ENCODE peak calls at places on chromosomes 3 and 15, in ten cellular contexts. One of them, this sample, is unnamed.

GRCh38 chr3:113212155-113212844 is 943 bp downstream of the BOC start:
- DNase-seq in ELR: peak; percentile 46
- DNase-seq in NCI-H69: peak; percentile 48
- DNase-seq in left ventricle myocardium inferior: peak; percentile 24
- DNase-seq in GM12891: peak; percentile 25
- DNase-seq in RWPE1: no peak
- DNase-seq in activated T-cell treated with anti-CD3 and anti-CD28 coated beads for 48 hours: no peak
- DNase-seq in stimulated activated effector memory CD8-positive, alpha-beta T cell treated with anti-CD3 and anti-CD28 coated beads, Interleukin-12 subunit alpha, Interleukin-12 subunit beta, amount 100 ng/mL, for 72 hours: no peak
- DNase-seq in activated CD8-positive, alpha-beta memory T cell treated with anti-CD3 and anti-CD28 coated beads for 48 hours: no peak
- DNase-seq in naive thymus-derived CD8-positive, alpha-beta T cell: no peak
- DNase-seq in this sample: no peak

GRCh38 chr15:88664151-88664778 is 25.4 kb downstream of the ISG20 start:
- DNase-seq in naive thymus-derived CD8-positive, alpha-beta T cell: peak; percentile 83
- DNase-seq in activated T-cell treated with anti-CD3 and anti-CD28 coated beads for 48 hours: no peak
- DNase-seq in stimulated activated effector memory CD8-positive, alpha-beta T cell treated with anti-CD3 and anti-CD28 coated beads, Interleukin-12 subunit alpha, Interleukin-12 subunit beta, amount 100 ng/mL, for 72 hours: no peak
- DNase-seq in ELR: peak; percentile 41
- DNase-seq in GM12891: no peak
- DNase-seq in activated CD8-positive, alpha-beta memory T cell treated with anti-CD3 and anti-CD28 coated beads for 48 hours: no peak
- DNase-seq in NCI-H69: peak; percentile 7
- DNase-seq in left ventricle myocardium inferior: no peak
- DNase-seq in RWPE1: no peak
- DNase-seq in this sample: no peak

GRCh38 chr15:52567886-52568568 is 803 bp downstream of the ARPP19 start:
- DNase-seq in NCI-H69: peak; percentile 72
- DNase-seq in left ventricle myocardium inferior: no peak
- DNase-seq in GM12891: no peak
- DNase-seq in ELR: peak; percentile 61
- DNase-seq in stimulated activated effector memory CD8-positive, alpha-beta T cell treated with anti-CD3 and anti-CD28 coated beads, Interleukin-12 subunit alpha, Interleukin-12 subunit beta, amount 100 ng/mL, for 72 hours: peak; percentile 20
- DNase-seq in activated T-cell treated with anti-CD3 and anti-CD28 coated beads for 48 hours: peak; percentile 38
- DNase-seq in RWPE1: peak; percentile 52
- DNase-seq in naive thymus-derived CD8-positive, alpha-beta T cell: no peak
- DNase-seq in activated CD8-positive, alpha-beta memory T cell treated with anti-CD3 and anti-CD28 coated beads for 48 hours: no peak
- DNase-seq in this sample: no peak

GRCh38 chr3:142930510-142930909 is 33.0 kb downstream of the PAQR9 start:
- DNase-seq in RWPE1: no peak
- DNase-seq in stimulated activated effector memory CD8-positive, alpha-beta T cell treated with anti-CD3 and anti-CD28 coated beads, Interleukin-12 subunit alpha, Interleukin-12 subunit beta, amount 100 ng/mL, for 72 hours: no peak
- DNase-seq in GM12891: no peak
- DNase-seq in ELR: peak; percentile 19
- DNase-seq in activated T-cell treated with anti-CD3 and anti-CD28 coated beads for 48 hours: no peak
- DNase-seq in NCI-H69: no peak
- DNase-seq in naive thymus-derived CD8-positive, alpha-beta T cell: no peak
- DNase-seq in left ventricle myocardium inferior: no peak
- DNase-seq in activated CD8-positive, alpha-beta memory T cell treated with anti-CD3 and anti-CD28 coated beads for 48 hours: no peak
- DNase-seq in this sample: no peak

GRCh38 chr3:58691997-58692396 is 25.4 kb upstream of the FAM3D start:
- DNase-seq in left ventricle myocardium inferior: no peak
- DNase-seq in GM12891: no peak
- DNase-seq in RWPE1: no peak
- DNase-seq in NCI-H69: peak; percentile 31
- DNase-seq in activated T-cell treated with anti-CD3 and anti-CD28 coated beads for 48 hours: no peak
- DNase-seq in stimulated activated effector memory CD8-positive, alpha-beta T cell treated with anti-CD3 and anti-CD28 coated beads, Interleukin-12 subunit alpha, Interleukin-12 subunit beta, amount 100 ng/mL, for 72 hours: no peak
- DNase-seq in naive thymus-derived CD8-positive, alpha-beta T cell: no peak
- DNase-seq in ELR: peak; percentile 40
- DNase-seq in activated CD8-positive, alpha-beta memory T cell treated with anti-CD3 and anti-CD28 coated beads for 48 hours: no peak
- DNase-seq in this sample: no peak

GRCh38 chr3:101687142-101687931 is 819 bp upstream of the RPL24 start:
- DNase-seq in naive thymus-derived CD8-positive, alpha-beta T cell: no peak
- DNase-seq in ELR: peak; percentile 30
- DNase-seq in activated T-cell treated with anti-CD3 and anti-CD28 coated beads for 48 hours: no peak
- DNase-seq in NCI-H69: no peak
- DNase-seq in left ventricle myocardium inferior: no peak
- DNase-seq in RWPE1: no peak
- DNase-seq in stimulated activated effector memory CD8-positive, alpha-beta T cell treated with anti-CD3 and anti-CD28 coated beads, Interleukin-12 subunit alpha, Interleukin-12 subunit beta, amount 100 ng/mL, for 72 hours: no peak
- DNase-seq in GM12891: no peak
- DNase-seq in activated CD8-positive, alpha-beta memory T cell treated with anti-CD3 and anti-CD28 coated beads for 48 hours: no peak
- DNase-seq in this sample: no peak

GRCh38 chr15:101320501-101321052 is 25.5 kb upstream of the SNRPA1 start:
- DNase-seq in RWPE1: no peak
- DNase-seq in naive thymus-derived CD8-positive, alpha-beta T cell: peak; percentile 81
- DNase-seq in ELR: peak; percentile 51
- DNase-seq in stimulated activated effector memory CD8-positive, alpha-beta T cell treated with anti-CD3 and anti-CD28 coated beads, Interleukin-12 subunit alpha, Interleukin-12 subunit beta, amount 100 ng/mL, for 72 hours: peak; percentile 14
- DNase-seq in NCI-H69: no peak
- DNase-seq in activated T-cell treated with anti-CD3 and anti-CD28 coated beads for 48 hours: peak; percentile 53
- DNase-seq in activated CD8-positive, alpha-beta memory T cell treated with anti-CD3 and anti-CD28 coated beads for 48 hours: no peak
- DNase-seq in left ventricle myocardium inferior: peak; percentile 34
- DNase-seq in GM12891: peak; percentile 50
- DNase-seq in this sample: peak; percentile 69

GRCh38 chr15:52407374-52407773 is 111.8 kb upstream of the MYO5C start:
- DNase-seq in RWPE1: no peak
- DNase-seq in ELR: no peak
- DNase-seq in activated CD8-positive, alpha-beta memory T cell treated with anti-CD3 and anti-CD28 coated beads for 48 hours: no peak
- DNase-seq in activated T-cell treated with anti-CD3 and anti-CD28 coated beads for 48 hours: no peak
- DNase-seq in left ventricle myocardium inferior: no peak
- DNase-seq in NCI-H69: no peak
- DNase-seq in naive thymus-derived CD8-positive, alpha-beta T cell: no peak
- DNase-seq in GM12891: no peak
- DNase-seq in stimulated activated effector memory CD8-positive, alpha-beta T cell treated with anti-CD3 and anti-CD28 coated beads, Interleukin-12 subunit alpha, Interleukin-12 subunit beta, amount 100 ng/mL, for 72 hours: no peak
- DNase-seq in this sample: no peak

GRCh38 chr3:194561306-194561974 is 71.8 kb downstream of the TMEM44 start:
- DNase-seq in NCI-H69: no peak
- DNase-seq in left ventricle myocardium inferior: no peak
- DNase-seq in activated T-cell treated with anti-CD3 and anti-CD28 coated beads for 48 hours: no peak
- DNase-seq in naive thymus-derived CD8-positive, alpha-beta T cell: no peak
- DNase-seq in activated CD8-positive, alpha-beta memory T cell treated with anti-CD3 and anti-CD28 coated beads for 48 hours: no peak
- DNase-seq in GM12891: no peak
- DNase-seq in RWPE1: no peak
- DNase-seq in ELR: peak; percentile 98
- DNase-seq in stimulated activated effector memory CD8-positive, alpha-beta T cell treated with anti-CD3 and anti-CD28 coated beads, Interleukin-12 subunit alpha, Interleukin-12 subunit beta, amount 100 ng/mL, for 72 hours: no peak
- DNase-seq in this sample: no peak

GRCh38 chr3:187186801-187187421 is 10.4 kb upstream of the RTP1 start:
- DNase-seq in ELR: peak; percentile 69
- DNase-seq in GM12891: no peak
- DNase-seq in NCI-H69: no peak
- DNase-seq in left ventricle myocardium inferior: peak; percentile 45
- DNase-seq in RWPE1: peak; percentile 71
- DNase-seq in naive thymus-derived CD8-positive, alpha-beta T cell: no peak
- DNase-seq in stimulated activated effector memory CD8-positive, alpha-beta T cell treated with anti-CD3 and anti-CD28 coated beads, Interleukin-12 subunit alpha, Interleukin-12 subunit beta, amount 100 ng/mL, for 72 hours: no peak
- DNase-seq in activated CD8-positive, alpha-beta memory T cell treated with anti-CD3 and anti-CD28 coated beads for 48 hours: no peak
- DNase-seq in activated T-cell treated with anti-CD3 and anti-CD28 coated beads for 48 hours: no peak
- DNase-seq in this sample: no peak

GRCh38 chr3:118304557-118304956 is 730.1 kb downstream of the IGSF11 start:
- DNase-seq in activated CD8-positive, alpha-beta memory T cell treated with anti-CD3 and anti-CD28 coated beads for 48 hours: no peak
- DNase-seq in activated T-cell treated with anti-CD3 and anti-CD28 coated beads for 48 hours: no peak
- DNase-seq in ELR: no peak
- DNase-seq in GM12891: no peak
- DNase-seq in left ventricle myocardium inferior: no peak
- DNase-seq in NCI-H69: no peak
- DNase-seq in stimulated activated effector memory CD8-positive, alpha-beta T cell treated with anti-CD3 and anti-CD28 coated beads, Interleukin-12 subunit alpha, Interleukin-12 subunit beta, amount 100 ng/mL, for 72 hours: no peak
- DNase-seq in naive thymus-derived CD8-positive, alpha-beta T cell: no peak
- DNase-seq in RWPE1: no peak
- DNase-seq in this sample: no peak

GRCh38 chr15:63598467-63599400 is 1.5 kb downstream of the FBXL22 start:
- DNase-seq in naive thymus-derived CD8-positive, alpha-beta T cell: no peak
- DNase-seq in RWPE1: no peak
- DNase-seq in activated CD8-positive, alpha-beta memory T cell treated with anti-CD3 and anti-CD28 coated beads for 48 hours: no peak
- DNase-seq in NCI-H69: peak; percentile 42
- DNase-seq in GM12891: no peak
- DNase-seq in left ventricle myocardium inferior: no peak
- DNase-seq in activated T-cell treated with anti-CD3 and anti-CD28 coated beads for 48 hours: no peak
- DNase-seq in ELR: no peak
- DNase-seq in stimulated activated effector memory CD8-positive, alpha-beta T cell treated with anti-CD3 and anti-CD28 coated beads, Interleukin-12 subunit alpha, Interleukin-12 subunit beta, amount 100 ng/mL, for 72 hours: no peak
- DNase-seq in this sample: no peak

GRCh38 chr3:40237892-40238571 is 71.5 kb upstream of the EIF1B start:
- DNase-seq in left ventricle myocardium inferior: no peak
- DNase-seq in GM12891: no peak
- DNase-seq in naive thymus-derived CD8-positive, alpha-beta T cell: no peak
- DNase-seq in activated CD8-positive, alpha-beta memory T cell treated with anti-CD3 and anti-CD28 coated beads for 48 hours: no peak
- DNase-seq in ELR: peak; percentile 29
- DNase-seq in RWPE1: no peak
- DNase-seq in stimulated activated effector memory CD8-positive, alpha-beta T cell treated with anti-CD3 and anti-CD28 coated beads, Interleukin-12 subunit alpha, Interleukin-12 subunit beta, amount 100 ng/mL, for 72 hours: no peak
- DNase-seq in activated T-cell treated with anti-CD3 and anti-CD28 coated beads for 48 hours: no peak
- DNase-seq in NCI-H69: no peak
- DNase-seq in this sample: peak; percentile 56

GRCh38 chr15:38647683-38648082 is 83.1 kb upstream of the RASGRP1 start:
- DNase-seq in stimulated activated effector memory CD8-positive, alpha-beta T cell treated with anti-CD3 and anti-CD28 coated beads, Interleukin-12 subunit alpha, Interleukin-12 subunit beta, amount 100 ng/mL, for 72 hours: no peak
- DNase-seq in naive thymus-derived CD8-positive, alpha-beta T cell: no peak
- DNase-seq in activated T-cell treated with anti-CD3 and anti-CD28 coated beads for 48 hours: no peak
- DNase-seq in activated CD8-positive, alpha-beta memory T cell treated with anti-CD3 and anti-CD28 coated beads for 48 hours: no peak
- DNase-seq in ELR: peak; percentile 43
- DNase-seq in left ventricle myocardium inferior: no peak
- DNase-seq in RWPE1: peak; percentile 71
- DNase-seq in NCI-H69: peak; percentile 30
- DNase-seq in GM12891: no peak
- DNase-seq in this sample: peak; percentile 28

GRCh38 chr3:178353292-178353814 is 182.9 kb upstream of the KCNMB2 start:
- DNase-seq in stimulated activated effector memory CD8-positive, alpha-beta T cell treated with anti-CD3 and anti-CD28 coated beads, Interleukin-12 subunit alpha, Interleukin-12 subunit beta, amount 100 ng/mL, for 72 hours: no peak
- DNase-seq in GM12891: no peak
- DNase-seq in activated T-cell treated with anti-CD3 and anti-CD28 coated beads for 48 hours: no peak
- DNase-seq in ELR: no peak
- DNase-seq in NCI-H69: peak; percentile 50
- DNase-seq in activated CD8-positive, alpha-beta memory T cell treated with anti-CD3 and anti-CD28 coated beads for 48 hours: no peak
- DNase-seq in RWPE1: no peak
- DNase-seq in left ventricle myocardium inferior: no peak
- DNase-seq in naive thymus-derived CD8-positive, alpha-beta T cell: no peak
- DNase-seq in this sample: no peak

GRCh38 chr15:76398301-76398700 is 61.7 kb downstream of the ISL2 start:
- DNase-seq in stimulated activated effector memory CD8-positive, alpha-beta T cell treated with anti-CD3 and anti-CD28 coated beads, Interleukin-12 subunit alpha, Interleukin-12 subunit beta, amount 100 ng/mL, for 72 hours: no peak
- DNase-seq in GM12891: no peak
- DNase-seq in left ventricle myocardium inferior: no peak
- DNase-seq in activated T-cell treated with anti-CD3 and anti-CD28 coated beads for 48 hours: no peak
- DNase-seq in NCI-H69: peak; percentile 73
- DNase-seq in activated CD8-positive, alpha-beta memory T cell treated with anti-CD3 and anti-CD28 coated beads for 48 hours: no peak
- DNase-seq in naive thymus-derived CD8-positive, alpha-beta T cell: no peak
- DNase-seq in RWPE1: no peak
- DNase-seq in ELR: no peak
- DNase-seq in this sample: no peak